ENCODE peak calls at places on chromosomes 11 and 22, in four cellular contexts. T is cardiac fibroblast, O is tibial nerve, E is KBM-7. C is an unnamed sample.

GRCh38 chr22:50247748-50248147 is 2.9 kb upstream of the TUBGCP6 start:
- DNase-seq in T (peak), O (no peak), E (no peak), C (peak)

GRCh38 chr11:26851696-26852095 is 129.8 kb upstream of the SLC5A12 start:
- DNase-seq in T (no peak), O (no peak), E (no peak), C (no peak)

GRCh38 chr11:10818594-10818993 is 9.9 kb upstream of the EIF4G2 start:
- DNase-seq in T (peak), O (no peak), E (no peak), C (no peak)

GRCh38 chr11:35035894-35036408 is 103.0 kb upstream of the CD44 start:
- DNase-seq in T (peak), O (no peak), E (peak), C (no peak)

GRCh38 chr11:79939111-79939510 is 498.3 kb upstream of the TENM4 start:
- DNase-seq in T (peak), O (no peak), E (no peak), C (no peak)

GRCh38 chr11:87425943-87426342 is 388.2 kb downstream of the TMEM135 start:
- DNase-seq in T (peak), O (no peak), E (no peak), C (no peak)

GRCh38 chr11:45918331-45918941 is 759 bp upstream of the PEX16 start:
- DNase-seq in T (peak), O (peak), E (peak), C (peak)

GRCh38 chr11:91243065-91243464 is 981.6 kb upstream of the FAT3 start:
- DNase-seq in T (peak), O (no peak), E (no peak), C (no peak)

GRCh38 chr11:111688028-111688427 is 78.2 kb downstream of the PPP2R1B start:
- DNase-seq in T (no peak), O (no peak), E (no peak), C (peak)

GRCh38 chr22:38477515-38477914 is 9.6 kb downstream of the KDELR3 start:
- DNase-seq in T (no peak), O (no peak), E (no peak), C (no peak)

GRCh38 chr22:48960576-48960975 is 867.1 kb downstream of the BRD1 start:
- DNase-seq in T (no peak), O (no peak), E (no peak), C (no peak)